ENCODE peak calls at places on chromosomes 11 and 22, in eight cellular contexts. C, L, U, Q, E, Y, B and G are unnamed samples.

GRCh38 chr22:33921576-33922181 is 1.4 kb upstream of the LARGE1 start:
- DNase-seq in C (no peak), L (peak), Q (no peak), E (no peak), Y (no peak), U (no peak), B (peak), G (no peak)

GRCh38 chr22:42341779-42342178 is 71.3 kb upstream of the TCF20 start:
- DNase-seq in C (no peak), Q (no peak), B (no peak), U (no peak), L (no peak), E (no peak), Y (no peak), G (no peak)

GRCh38 chr22:49208768-49209252 is 618.9 kb downstream of the BRD1 start:
- DNase-seq in E (no peak), Y (no peak), B (no peak), L (no peak), C (no peak), Q (no peak), U (no peak), G (no peak)

GRCh38 chr11:133917921-133918605 is 38.7 kb downstream of the IGSF9B start:
- DNase-seq in C (no peak), B (no peak), E (no peak), Y (no peak), L (no peak), Q (no peak), U (no peak), G (no peak)

GRCh38 chr11:118180300-118180703 is 3.9 kb upstream of the SCN2B start:
- DNase-seq in C (no peak), B (peak), Q (no peak), E (no peak), Y (no peak), L (no peak), U (no peak), G (no peak)

GRCh38 chr11:78927511-78927910 is 352.8 kb upstream of the NARS2 start:
- DNase-seq in Q (no peak), E (no peak), C (no peak), U (no peak), B (no peak), L (no peak), Y (no peak), G (no peak)

GRCh38 chr22:42336527-42337227 is 66.2 kb upstream of the TCF20 start:
- DNase-seq in C (no peak), B (no peak), L (no peak), E (no peak), Y (no peak), Q (no peak), U (no peak), G (no peak)

GRCh38 chr11:75663808-75664207 is 5.0 kb downstream of the MAP6 start:
- DNase-seq in C (no peak), Y (no peak), E (no peak), U (no peak), L (no peak), Q (no peak), B (no peak), G (no peak)

GRCh38 chr11:77557553-77557952 is 32.2 kb upstream of the AQP11 start:
- DNase-seq in C (peak), E (peak), L (no peak), B (no peak), Y (no peak), U (no peak), Q (no peak), G (no peak)

GRCh38 chr11:45900916-45901617 is 6.0 kb downstream of the FREY1 start:
- DNase-seq in L (no peak), U (no peak), C (no peak), B (peak), Y (no peak), E (no peak), Q (no peak), G (no peak)

GRCh38 chr11:8247312-8247711 is 16.4 kb downstream of the LMO1 start:
- DNase-seq in L (peak), B (no peak), Q (no peak), E (no peak), C (no peak), U (no peak), Y (no peak), G (no peak)

GRCh38 chr11:58442136-58442535 is at the start of gene OR5B12:
- DNase-seq in E (no peak), Q (no peak), C (no peak), B (no peak), Y (no peak), U (no peak), L (no peak), G (no peak)